ENCODE peak calls at places on chromosomes 3 and 15, in five cellular contexts. W is neuronal stem cell, G is trophoblast cell, T is IMR-90, E is H1. B is an unnamed sample.

GRCh38 chr3:87509401-87509800 is 233.0 kb upstream of the POU1F1 start:
- DNase-seq in E (no peak), T (no peak), W (no peak), G (no peak), B (no peak)

GRCh38 chr3:44444896-44445691 is 32.4 kb downstream of the ZNF445 start:
- DNase-seq in E (no peak), G (no peak), W (no peak), T (no peak), B (no peak)

GRCh38 chr15:40697916-40698315 is 2.9 kb downstream of the RAD51 start:
- DNase-seq in G (no peak), E (no peak), W (no peak), T (no peak), B (no peak)

GRCh38 chr3:52205727-52206372 is 7.9 kb downstream of the ALAS1 start:
- DNase-seq in E (no peak), G (no peak), W (no peak), T (no peak), B (no peak)

GRCh38 chr3:112610121-112610520 is 30.8 kb downstream of the CCDC80 start:
- DNase-seq in G (peak; percentile 35), T (peak; percentile 47), W (no peak), E (no peak), B (peak; percentile 73)

GRCh38 chr15:41567870-41568269 is 8.9 kb downstream of the TYRO3 start:
- DNase-seq in W (peak; percentile 33), T (no peak), G (no peak), E (no peak), B (no peak)

GRCh38 chr3:7766530-7766929 is 735.1 kb upstream of the LMCD1 start:
- DNase-seq in T (no peak), W (no peak), G (no peak), E (no peak), B (no peak)

GRCh38 chr15:28084547-28084946 is 14.6 kb downstream of the OCA2 start:
- DNase-seq in T (no peak), E (no peak), W (no peak), G (no peak), B (no peak)

GRCh38 chr3:127671523-127672428 is 976 bp upstream of the ABTB1 start:
- DNase-seq in T (no peak), W (no peak), E (no peak), G (no peak), B (no peak)

GRCh38 chr15:52180196-52180835 is 10.9 kb downstream of the GNB5 start:
- DNase-seq in E (no peak), G (no peak), W (no peak), T (no peak), B (no peak)

GRCh38 chr3:53038679-53039375 is 7.0 kb downstream of the SFMBT1 start:
- DNase-seq in G (no peak), T (no peak), E (no peak), W (no peak), B (no peak)

GRCh38 chr15:93366387-93367100 is 277.5 kb upstream of the RGMA start:
- DNase-seq in G (no peak), W (no peak), T (no peak), E (no peak), B (no peak)

GRCh38 chr15:70853270-70853854 is 595 bp downstream of the LARP6 start:
- DNase-seq in W (peak; percentile 39), E (peak; percentile 46), G (peak; percentile 8), T (peak; percentile 87), B (peak; percentile 81)

GRCh38 chr15:29242466-29243242 is 27.0 kb downstream of the NSMCE3 start:
- DNase-seq in E (no peak), G (no peak), T (peak; percentile 19), W (no peak), B (no peak)

GRCh38 chr3:196189608-196190347 is 21.4 kb downstream of the ZDHHC19 start:
- DNase-seq in G (no peak), E (no peak), T (no peak), W (no peak), B (no peak)

GRCh38 chr15:65916664-65917406 is 47.5 kb downstream of the RAB11A start:
- DNase-seq in E (peak; percentile 47), G (peak; percentile 61), W (peak; percentile 74), T (peak; percentile 74), B (peak; percentile 82)

GRCh38 chr3:18301781-18302180 is 123.4 kb downstream of the SATB1 start:
- DNase-seq in G (no peak), E (no peak), W (no peak), T (no peak), B (no peak)

GRCh38 chr15:69272139-69272538 is 26.6 kb upstream of the PAQR5 start:
- DNase-seq in E (no peak), T (no peak), G (no peak), W (peak; percentile 9), B (peak; percentile 8)

GRCh38 chr3:177196473-177197040 is 725 bp downstream of the TBL1XR1 start:
- DNase-seq in G (no peak), W (peak; percentile 49), E (no peak), T (peak; percentile 44), B (peak; percentile 57)
- H3K14ac ChIP-seq in G (peak overlapping the region; percentile 89), W (no peak overlapping the region), E (peak overlapping the region; percentile 78), T (peak overlapping the region; percentile 92), B (peak overlapping the region; percentile 86)

GRCh38 chr15:74904190-74904805 is 2.4 kb downstream of the FAM219B start:
- DNase-seq in E (no peak), T (no peak), G (no peak), W (no peak), B (no peak)

GRCh38 chr15:74906450-74907276 is at the start of gene FAM219B:
- DNase-seq in W (peak; percentile 84), E (no peak), G (peak; percentile 91), T (peak; percentile 83), B (peak; percentile 91)

GRCh38 chr15:74907277-74907870 is 723 bp upstream of the FAM219B start:
- DNase-seq in W (no peak), T (no peak), E (no peak), G (peak; percentile 1), B (no peak)

GRCh38 chr15:74908635-74909034 is 2.0 kb upstream of the FAM219B start:
- DNase-seq in G (no peak), E (no peak), W (no peak), T (no peak), B (no peak)

DNA sequence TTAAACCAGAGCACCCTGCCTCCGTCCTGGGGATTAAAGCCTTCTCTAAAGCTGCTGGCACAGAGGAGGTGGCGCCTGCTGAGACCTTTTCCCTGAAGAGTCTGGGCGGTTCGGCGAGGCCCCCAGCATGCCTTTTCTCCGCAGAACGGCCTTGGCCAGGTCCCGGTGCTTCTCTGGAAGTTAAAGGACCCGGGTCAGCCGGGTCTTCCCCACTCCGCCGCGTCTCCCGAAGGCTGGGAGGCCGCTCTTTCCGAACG is 530 bp downstream of the FAM219B start:
- DNase-seq in W (no peak), E (no peak), T (no peak), G (peak; percentile 40), B (peak; percentile 55)
- H3K4ac ChIP-seq in W (peak overlapping the region; percentile 57), E (no peak overlapping the region), T (peak overlapping the region; percentile 26), G (peak overlapping the region; percentile 91), B (no peak overlapping the region)

GRCh38 chr3:99776516-99777209 is 41.0 kb upstream of the CMSS1 start:
- DNase-seq in E (no peak), W (no peak), T (peak; percentile 32), G (peak; percentile 58), B (no peak)
- H4K8ac ChIP-seq in E (no peak overlapping the region), W (no peak overlapping the region), T (no peak overlapping the region), G (no peak overlapping the region), B (no peak overlapping the region)

GRCh38 chr3:106913111-106913698 is 464.0 kb upstream of the CCDC54 start:
- DNase-seq in E (peak; percentile 59), T (peak; percentile 12), W (peak; percentile 8), G (peak; percentile 81), B (peak; percentile 39)
- H3K14ac ChIP-seq in E (no peak overlapping the region), T (no peak overlapping the region), W (no peak overlapping the region), G (no peak overlapping the region), B (no peak overlapping the region)

B was measured in mesenchymal stem cell.